ENCODE peak calls at places on chromosomes 7 and 10, in five cellular contexts. D is dorsolateral prefrontal cortex, F is NB4, Q is A549, A is fibroblast of lung. J is an unnamed sample.

GRCh38 chr10:45001382-45002148 is 842 bp downstream of the ZNF22 start:
- DNase-seq in Q (peak; percentile 15), A (peak; percentile 81), D (no peak), F (peak; percentile 84), J (no peak)

GRCh38 chr7:85602196-85602595 is 415.3 kb upstream of the SEMA3D start:
- DNase-seq in D (no peak), A (peak; percentile 18), Q (no peak), F (no peak), J (no peak)

GRCh38 chr7:22726345-22726848 is 603 bp upstream of the IL6 start:
- DNase-seq in A (peak; percentile 85), Q (peak; percentile 76), D (no peak), F (peak; percentile 75), J (peak; percentile 87)

GRCh38 chr10:101902032-101902799 is 58.6 kb upstream of the KCNIP2 start:
- DNase-seq in Q (no peak), A (no peak), D (no peak), F (no peak), J (no peak)

GRCh38 chr7:46168671-46169383 is 247.8 kb upstream of the IGFBP3 start:
- DNase-seq in Q (no peak), A (peak; percentile 75), D (no peak), F (no peak), J (no peak)

GRCh38 chr10:133132711-133133291 is 27.2 kb upstream of the KNDC1 start:
- DNase-seq in Q (no peak), D (peak; percentile 4), A (no peak), F (no peak), J (no peak)

GRCh38 chr10:43121444-43121843 is 16.8 kb upstream of the CSGALNACT2 start:
- DNase-seq in A (no peak), Q (no peak), D (no peak), F (peak; percentile 59), J (no peak)

GRCh38 chr7:139626817-139627216 is 103.3 kb downstream of the CLEC2L start:
- DNase-seq in Q (no peak), A (no peak), F (peak; percentile 99), D (no peak), J (no peak)

GRCh38 chr7:101386177-101386557 is 23.5 kb downstream of the COL26A1 start:
- DNase-seq in F (no peak), Q (no peak), D (no peak), A (no peak), J (no peak)

GRCh38 chr7:27423290-27423689 is 180.7 kb downstream of the EVX1 start:
- DNase-seq in F (no peak), A (peak; percentile 40), D (no peak), Q (no peak), J (no peak)

GRCh38 chr10:62926407-62926806 is 110.2 kb upstream of the EGR2 start:
- DNase-seq in F (no peak), D (no peak), Q (no peak), A (no peak), J (no peak)

GRCh38 chr7:90337106-90337505 is 9.4 kb upstream of the GTPBP10 start:
- DNase-seq in Q (no peak), D (no peak), F (no peak), A (peak; percentile 55), J (no peak)

GRCh38 chr7:100642534-100642907 is 1.2 kb upstream of the TFR2 start:
- DNase-seq in D (no peak), A (no peak), F (no peak), Q (peak; percentile 42), J (no peak)

GRCh38 chr7:153887756-153888591 is 164.2 kb upstream of the DPP6 start:
- DNase-seq in Q (no peak), D (no peak), F (no peak), A (no peak), J (no peak)

GRCh38 chr10:6394084-6394483 is 186.0 kb downstream of the PRKCQ start:
- DNase-seq in A (no peak), D (no peak), Q (no peak), F (no peak), J (no peak)

GRCh38 chr7:157916946-157917670 is 580.3 kb downstream of the DNAJB6 start:
- DNase-seq in D (no peak), Q (no peak), A (no peak), F (no peak), J (no peak)

GRCh38 chr10:95303950-95304349 is 13.1 kb upstream of the PDLIM1 start:
- DNase-seq in Q (no peak), A (no peak), F (no peak), D (no peak), J (no peak)

GRCh38 chr10:73209705-73210104 is 37.4 kb downstream of the DNAJC9 start:
- DNase-seq in A (peak; percentile 21), Q (no peak), F (no peak), D (no peak), J (no peak)

GRCh38 chr7:82091126-82091682 is 321.4 kb upstream of the HGF start:
- DNase-seq in A (no peak), D (no peak), F (no peak), Q (no peak), J (no peak)

GRCh38 chr7:46551603-46552002 is 630.5 kb upstream of the IGFBP3 start:
- DNase-seq in F (no peak), D (no peak), A (no peak), Q (no peak), J (no peak)

GRCh38 chr10:47127188-47127587 is 172.8 kb upstream of the GDF10 start:
- DNase-seq in D (no peak), Q (no peak), F (no peak), A (no peak), J (no peak)

GRCh38 chr7:21580073-21580521 is 37.3 kb downstream of the DNAH11 start:
- DNase-seq in D (no peak), F (peak; percentile 53), A (peak; percentile 68), Q (no peak), J (no peak)

GRCh38 chr10:14547826-14548225 is 217.1 kb upstream of the FRMD4A start:
- DNase-seq in A (no peak), F (no peak), D (no peak), Q (no peak), J (no peak)

GRCh38 chr7:96075510-96076349 is 246.2 kb downstream of the SLC25A13 start:
- DNase-seq in F (peak; percentile 46), D (peak; percentile 58), Q (peak; percentile 74), A (peak; percentile 47), J (peak; percentile 86)

GRCh38 chr10:80196950-80197315 is 8.4 kb downstream of the ANXA11 start:
- DNase-seq in A (no peak), D (no peak), Q (no peak), F (no peak), J (no peak)

GRCh38 chr10:4354382-4354812 is 471.6 kb upstream of the AKR1E2 start:
- DNase-seq in F (no peak), A (peak; percentile 76), Q (peak; percentile 36), D (no peak), J (no peak)

GRCh38 chr10:5550250-5550545 is 25.4 kb downstream of the CALML3 start:
- DNase-seq in D (no peak), F (no peak), Q (no peak), A (no peak), J (no peak)

GRCh38 chr7:431041-431440 is 88.6 kb downstream of the PDGFA start:
- DNase-seq in A (no peak), D (no peak), F (no peak), Q (no peak), J (no peak)

GRCh38 chr7:83413831-83414230 is 235.1 kb downstream of the SEMA3E start:
- DNase-seq in A (peak; percentile 14), F (no peak), Q (no peak), D (no peak), J (no peak)

GRCh38 chr7:1894906-1895663 is 225.0 kb downstream of the ELFN1 start:
- DNase-seq in D (no peak), A (no peak), Q (no peak), F (no peak), J (no peak)
- TF ChIP-seq CTCF in D (no peak), A (no peak), Q (no peak), F (no peak), J (no peak)

GRCh38 chr10:88130912-88131311 is 267.5 kb downstream of the PTEN start:
- DNase-seq in A (no peak), D (no peak), Q (no peak), F (no peak), J (no peak)
- TF ChIP-seq CTCF in A (no peak), D (no peak), Q (no peak), F (no peak), J (no peak)

DNA sequence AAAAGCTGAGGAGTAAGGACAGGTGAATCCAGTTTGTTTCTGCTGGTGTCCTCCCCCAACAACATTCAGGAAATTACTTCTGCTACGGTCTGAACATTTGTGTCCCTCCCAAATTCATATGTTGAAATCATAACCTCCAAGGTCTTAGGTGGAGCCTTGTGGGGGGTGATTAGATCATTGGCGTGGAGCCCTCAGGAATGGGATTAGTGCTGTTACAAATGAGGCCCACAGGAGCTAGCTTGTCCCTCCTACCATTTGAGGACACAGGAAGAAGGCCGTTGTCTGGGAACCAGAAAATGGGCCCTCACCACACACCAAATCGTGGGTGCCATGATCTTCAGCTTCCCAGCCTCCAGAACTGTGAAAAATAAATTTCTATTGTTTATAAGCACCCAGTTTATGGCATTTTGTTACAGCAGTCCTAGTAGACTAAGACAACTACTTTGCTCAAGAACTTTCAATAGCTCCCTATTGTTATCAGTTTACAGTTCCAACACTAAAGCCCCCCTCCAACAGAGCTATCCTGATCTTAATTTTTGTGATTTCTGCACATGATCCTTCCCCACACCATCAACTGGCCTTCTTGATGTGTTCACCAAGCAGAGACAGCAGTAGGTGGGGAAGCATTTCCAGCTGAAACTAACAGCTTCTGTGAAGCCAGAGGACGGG is 2.1 kb upstream of the LRMDA start:
- DNase-seq in D (no peak), A (no peak), F (peak; percentile 81), Q (no peak), J (no peak)
- TF ChIP-seq CTCF in D (no peak), A (no peak), F (no peak), Q (no peak), J (no peak)

DNA sequence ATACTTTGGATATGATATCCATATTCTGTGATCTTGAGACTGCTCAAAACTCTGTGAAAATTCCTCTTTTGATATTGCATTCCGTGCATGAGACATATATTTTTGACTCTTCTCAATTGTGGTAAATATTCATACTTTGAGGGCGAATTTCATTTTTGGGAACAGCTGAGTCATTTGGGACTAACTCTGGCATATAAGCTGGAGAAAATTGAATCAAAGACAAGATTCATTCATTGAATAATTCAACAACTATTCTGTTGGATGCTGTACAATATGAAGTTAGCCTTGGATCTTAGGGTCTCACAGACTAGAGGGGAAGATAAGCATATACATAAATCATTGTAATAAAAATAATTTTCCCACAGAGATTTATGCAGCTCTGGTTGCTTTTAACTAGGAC is 183.1 kb upstream of the NEBL start:
- DNase-seq in Q (no peak), D (no peak), F (no peak), A (peak; percentile 14), J (no peak)
- TF ChIP-seq CTCF in Q (no peak), D (no peak), F (no peak), A (no peak), J (no peak)